ENCODE peak calls at places on chromosomes 11 and 22, in seven cellular contexts. R is NCI-H748 treated with DMSO at 0.1 percent for 48 hours; W is AG04450; P is endodermal cell; S is GM03348; X is stimulated activated CD4-positive, alpha-beta T cell treated with anti-CD3 and anti-CD28 coated beads, TNF-alpha, amount 100 ng/mL, for 1 hour; T is T-helper 17 cell. C is an unnamed sample.
A peak's percentile ranks its signal among the peaks of the same experiment; 100 is the strongest.

GRCh38 chr11:116558504-116559252 is 214.1 kb downstream of the BUD13 start:
- DNase-seq in R (no peak), W (no peak), P (no peak), S (peak; percentile 45), X (no peak), T (no peak), C (peak; percentile 68)

GRCh38 chr11:23233075-23233474 is 372.8 kb upstream of the CCDC179 start:
- DNase-seq in R (no peak), W (no peak), P (no peak), S (peak; percentile 9), X (no peak), T (no peak), C (peak; percentile 69)

GRCh38 chr22:44743247-44743646 is 9.1 kb upstream of the ARHGAP8 start:
- DNase-seq in R (no peak), W (no peak), P (no peak), S (no peak), X (no peak), T (no peak), C (no peak)

GRCh38 chr11:76910620-76911414 is 50.1 kb downstream of the ACER3 start:
- DNase-seq in R (no peak), W (no peak), P (peak; percentile 60), S (no peak), X (no peak), T (no peak), C (peak; percentile 68)

GRCh38 chr22:29149841-29150555 is 55.7 kb upstream of the EMID1 start:
- DNase-seq in R (no peak), W (no peak), P (peak; percentile 38), S (no peak), X (no peak), T (no peak), C (no peak)

GRCh38 chr22:39527481-39527961 is 5.0 kb downstream of the RPS19BP1 start:
- DNase-seq in R (no peak), W (no peak), P (no peak), S (no peak), X (no peak), T (no peak), C (no peak)

GRCh38 chr22:49967333-49968241 is 7.0 kb downstream of the PIM3 start:
- DNase-seq in R (no peak), W (no peak), P (peak; percentile 62), S (no peak), X (no peak), T (no peak), C (peak; percentile 10)

GRCh38 chr11:67099841-67100324 is 19.2 kb upstream of the KDM2A start:
- DNase-seq in R (no peak), W (no peak), P (no peak), S (no peak), X (no peak), T (no peak), C (no peak)

GRCh38 chr11:76606102-76606793 is 64.3 kb downstream of the LRRC32 start:
- DNase-seq in R (no peak), W (no peak), P (peak; percentile 43), S (peak; percentile 72), X (no peak), T (no peak), C (peak; percentile 64)

GRCh38 chr11:48172818-48173609 is 43.6 kb upstream of the OR4B1 start:
- DNase-seq in R (peak; percentile 28), W (peak; percentile 39), P (peak; percentile 97), S (peak; percentile 89), X (peak; percentile 55), T (peak; percentile 31), C (peak; percentile 69)

GRCh38 chr11:118238947-118239346 is 13.2 kb downstream of the MPZL3 start:
- DNase-seq in R (no peak), W (no peak), P (no peak), S (no peak), X (no peak), T (no peak), C (no peak)

GRCh38 chr11:117039270-117039669 is 59.0 kb downstream of the SIK3 start:
- DNase-seq in R (no peak), W (no peak), P (no peak), S (no peak), X (no peak), T (no peak), C (no peak)

GRCh38 chr11:76803811-76804600 is 20.9 kb downstream of the TSKU start:
- DNase-seq in R (no peak), W (no peak), P (peak; percentile 31), S (peak; percentile 47), X (peak; percentile 28), T (no peak), C (peak; percentile 58)

GRCh38 chr11:94767701-94768601 is at the start of gene AMOTL1:
- DNase-seq in R (peak; percentile 71), W (peak; percentile 33), P (peak; percentile 98), S (peak; percentile 93), X (no peak), T (no peak), C (peak; percentile 87)

GRCh38 chr11:37504066-37504611 is 906.1 kb upstream of the RAG2 start:
- DNase-seq in R (no peak), W (peak; percentile 55), P (peak; percentile 37), S (peak; percentile 33), X (no peak), T (no peak), C (peak; percentile 52)

GRCh38 chr22:25057013-25057881 is 104.7 kb downstream of the KIAA1671 start:
- DNase-seq in R (no peak), W (no peak), P (peak; percentile 97), S (peak; percentile 74), X (peak; percentile 74), T (peak; percentile 54), C (peak; percentile 16)

GRCh38 chr22:41030891-41031290 is 61.5 kb upstream of the EP300 start:
- DNase-seq in R (no peak), W (no peak), P (no peak), S (peak; percentile 35), X (no peak), T (no peak), C (peak; percentile 56)

GRCh38 chr11:14567064-14567651 is 47.0 kb upstream of the PSMA1 start:
- DNase-seq in R (no peak), W (no peak), P (no peak), S (no peak), X (no peak), T (no peak), C (no peak)

GRCh38 chr11:92969634-92970347 is at the start of gene MTNR1B:
- DNase-seq in R (no peak), W (no peak), P (no peak), S (peak; percentile 22), X (no peak), T (no peak), C (no peak)

GRCh38 chr22:38698407-38699094 is 2.2 kb downstream of the JOSD1 start:
- DNase-seq in R (no peak), W (no peak), P (no peak), S (no peak), X (no peak), T (no peak), C (no peak)

GRCh38 chr11:86069408-86070086 is 663 bp upstream of the PICALM start:
- DNase-seq in R (no peak), W (peak; percentile 87), P (peak; percentile 71), S (peak; percentile 78), X (no peak), T (no peak), C (peak; percentile 97)

GRCh38 chr22:38843201-38843715 is 570 bp downstream of the NPTXR start:
- DNase-seq in R (peak; percentile 7), W (peak; percentile 52), P (peak; percentile 78), S (peak; percentile 80), X (peak; percentile 41), T (peak; percentile 37), C (peak; percentile 70)

GRCh38 chr22:41833369-41834004 is 582 bp downstream of the SREBF2 start:
- DNase-seq in R (no peak), W (no peak), P (peak; percentile 72), S (peak; percentile 58), X (peak; percentile 25), T (peak; percentile 50), C (peak; percentile 25)

GRCh38 chr11:19316434-19316833 is 75.7 kb upstream of the E2F8 start:
- DNase-seq in R (no peak), W (no peak), P (no peak), S (peak; percentile 16), X (no peak), T (no peak), C (peak; percentile 48)

GRCh38 chr11:44548032-44548695 is 17.3 kb upstream of the CD82 start:
- DNase-seq in R (no peak), W (no peak), P (no peak), S (no peak), X (no peak), T (no peak), C (no peak)

GRCh38 chr22:33747576-33748180 is 172.6 kb downstream of the LARGE1 start:
- DNase-seq in R (no peak), W (no peak), P (no peak), S (no peak), X (no peak), T (no peak), C (no peak)

GRCh38 chr11:11230802-11231562 is 122.1 kb downstream of the CSNK2A3 start:
- DNase-seq in R (no peak), W (no peak), P (peak; percentile 87), S (no peak), X (no peak), T (no peak), C (no peak)

GRCh38 chr22:46070722-46071450 is 79.4 kb upstream of the PPARA start:
- DNase-seq in R (peak; percentile 53), W (no peak), P (peak; percentile 80), S (peak; percentile 93), X (peak; percentile 47), T (peak; percentile 47), C (peak; percentile 72)